ENCODE peak calls at places on chromosomes 3 and 15, in four cellular contexts. T is activated CD8-positive, alpha-beta T cell treated with anti-CD3 and anti-CD28 coated beads for 36 hours; M is MCF 10A; L is GM13976. A is an unnamed sample.

GRCh38 chr3:80668600-80669281 is 900.9 kb upstream of the ROBO1 start:
- DNase-seq in T (no peak), L (no peak), M (no peak), A (no peak)

GRCh38 chr3:136789976-136790375 is 28.9 kb upstream of the SLC35G2 start:
- DNase-seq in M (no peak), L (no peak), T (no peak), A (no peak)

GRCh38 chr3:40504636-40505430 is 1.0 kb upstream of the ZNF620 start:
- DNase-seq in T (no peak), L (no peak), M (peak; percentile 96), A (no peak)

GRCh38 chr15:88657326-88658069 is 18.7 kb downstream of the ISG20 start:
- DNase-seq in L (peak; percentile 75), T (no peak), M (peak; percentile 65), A (peak; percentile 62)

GRCh38 chr15:99407716-99408115 is 156.4 kb downstream of the LRRC28 start:
- DNase-seq in T (no peak), M (no peak), L (peak; percentile 22), A (no peak)

GRCh38 chr15:62920569-62921502 is 121.7 kb upstream of the TPM1 start:
- DNase-seq in L (no peak), T (no peak), M (peak; percentile 77), A (no peak)

GRCh38 chr15:49855917-49856637 is 235.2 kb downstream of the DTWD1 start:
- DNase-seq in M (peak; percentile 92), T (no peak), L (no peak), A (no peak)

GRCh38 chr3:112470791-112471190 is 28.5 kb downstream of the BTLA start:
- DNase-seq in T (no peak), M (no peak), L (no peak), A (no peak)

GRCh38 chr3:39192490-39193092 is at the start of gene XIRP1:
- DNase-seq in M (no peak), T (peak; percentile 77), L (no peak), A (no peak)

GRCh38 chr15:40826123-40827075 is 2.1 kb downstream of the PPP1R14D start:
- DNase-seq in L (no peak), T (no peak), M (no peak), A (no peak)

GRCh38 chr3:150022406-150023238 is 51.9 kb upstream of the PFN2 start:
- DNase-seq in L (no peak), T (no peak), M (peak; percentile 38), A (no peak)

GRCh38 chr3:155385896-155386295 is 92.4 kb upstream of the STRIT1 start:
- DNase-seq in T (no peak), L (no peak), M (no peak), A (no peak)

GRCh38 chr15:42157981-42158765 is 1.7 kb upstream of the PLA2G4F start:
- DNase-seq in M (peak; percentile 58), T (no peak), L (no peak), A (no peak)

GRCh38 chr3:67605377-67605776 is 49.0 kb downstream of the SUCLG2 start:
- DNase-seq in L (no peak), M (peak; percentile 65), T (no peak), A (no peak)

GRCh38 chr15:93664180-93664951 is 567.0 kb upstream of the MCTP2 start:
- DNase-seq in T (no peak), M (no peak), L (no peak), A (no peak)

GRCh38 chr3:53554559-53555511 is 60.4 kb downstream of the CACNA1D start:
- DNase-seq in L (peak; percentile 49), M (no peak), T (peak; percentile 49), A (peak; percentile 62)

GRCh38 chr3:127366383-127366782 is 78.5 kb upstream of the PRR20G start:
- DNase-seq in M (no peak), L (no peak), T (no peak), A (no peak)

GRCh38 chr15:84833447-84833846 is 16.3 kb downstream of the ALPK3 start:
- DNase-seq in M (peak; percentile 22), L (no peak), T (no peak), A (no peak)

GRCh38 chr3:21477896-21478295 is 273.1 kb downstream of the ZNF385D start:
- DNase-seq in L (no peak), T (no peak), M (no peak), A (no peak)

GRCh38 chr3:161274691-161275298 is 53.7 kb downstream of the NMD3 start:
- DNase-seq in M (peak; percentile 72), L (peak; percentile 32), T (peak; percentile 63), A (peak; percentile 32)

GRCh38 chr3:134072881-134073582 is 43.3 kb upstream of the SLCO2A1 start:
- DNase-seq in L (no peak), M (no peak), T (no peak), A (no peak)

GRCh38 chr3:96813134-96813819 is 1.1 kb upstream of the EPHA6 start:
- DNase-seq in L (peak; percentile 87), T (peak; percentile 78), M (peak; percentile 84), A (peak; percentile 87)

GRCh38 chr15:70351391-70351790 is 253.7 kb upstream of the TLE3 start:
- DNase-seq in T (no peak), M (no peak), L (no peak), A (no peak)

DNA sequence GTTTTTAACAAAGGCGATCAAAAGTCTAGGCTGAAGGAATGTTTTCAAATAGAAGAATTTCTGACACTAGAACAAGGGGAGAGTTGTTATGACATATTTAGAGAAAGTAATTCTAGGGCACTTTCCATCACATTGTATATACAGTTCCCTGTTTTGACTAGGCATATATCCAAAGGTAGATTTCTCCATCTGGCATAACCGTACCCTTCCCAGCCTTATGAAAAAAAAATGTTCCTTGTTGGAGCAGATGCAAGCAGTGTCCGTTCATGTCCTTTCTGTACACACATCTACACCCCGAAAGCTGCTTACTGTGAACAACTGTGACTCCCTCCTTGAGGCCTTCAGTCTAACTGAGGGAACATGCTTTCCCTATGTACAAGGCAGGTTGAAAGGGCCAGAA is 271.7 kb upstream of the GBE1 start:
- DNase-seq in L (no peak), M (no peak), T (no peak), A (no peak)
- TF ChIP-seq CTCF in L (no peak), M (no peak), T (no peak), A (no peak)

GRCh38 chr3:38039899-38040261 is 872 bp downstream of the DLEC1 start:
- DNase-seq in M (peak; percentile 15), L (peak; percentile 66), T (peak; percentile 62), A (peak; percentile 56)
- TF ChIP-seq CTCF in M (no peak), L (peak; percentile 20), T (no peak), A (peak; percentile 45)

GRCh38 chr3:119463171-119464169 is at the start of gene TMEM39A:
- DNase-seq in L (peak; percentile 99), T (peak; percentile 99), M (peak; percentile 98), A (peak; percentile 99)
- TF ChIP-seq CTCF in L (no peak), T (no peak), M (no peak), A (no peak)

DNA sequence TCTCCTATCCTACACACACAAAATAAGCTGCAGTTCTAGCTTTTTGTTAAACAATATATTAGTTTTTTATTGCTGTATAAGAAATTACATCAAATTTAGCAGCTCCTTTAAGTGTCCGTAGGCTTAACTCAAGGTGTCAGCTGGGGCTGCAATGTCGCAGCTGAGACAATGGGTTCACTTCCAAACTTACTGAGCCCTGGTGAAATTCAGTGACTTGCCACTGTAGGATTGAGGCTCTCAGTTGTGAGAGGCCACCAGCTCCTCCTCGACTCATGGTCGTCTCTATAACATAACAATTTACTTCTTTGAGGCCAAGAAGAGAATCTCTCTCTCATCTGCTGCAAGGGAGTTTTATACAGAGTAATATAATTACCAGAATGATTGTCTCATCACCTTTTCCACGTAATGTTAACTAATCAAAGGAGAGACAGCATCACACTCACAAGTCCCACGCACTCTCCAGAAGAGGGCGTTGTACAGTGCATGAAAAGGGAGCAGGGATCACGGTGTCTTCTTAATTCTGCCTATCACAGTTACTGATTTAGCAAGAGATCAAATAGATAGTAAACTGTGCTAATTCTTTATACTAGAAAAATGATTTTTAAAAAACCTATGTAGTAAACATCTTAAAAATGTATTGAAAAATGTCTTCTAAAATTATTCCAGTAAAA is 735.6 kb upstream of the GBE1 start:
- DNase-seq in M (peak; percentile 54), T (no peak), L (no peak), A (no peak)
- TF ChIP-seq CTCF in M (peak; percentile 11), T (no peak), L (peak; percentile 11), A (peak; percentile 35)

A was measured in GM10248.